ENCODE peak calls at places on chromosomes 1 and 21, in five cellular contexts. Z is lower lobe of right lung, J is HCT116, R is right lobe of liver, V is thoracic aorta. X is an unnamed sample. For H3K27me3, the result is how much of the 10 kb centered on the place peaks cover.

GRCh38 chr1:117561551-117561950 is 44.3 kb upstream of the TENT5C start:
- DNase-seq in Z (no peak), J (no peak), R (no peak), V (no peak), X (no peak)

GRCh38 chr1:210252621-210253041 is 20.0 kb downstream of the SERTAD4 start:
- DNase-seq in Z (peak), J (no peak), R (no peak), V (no peak), X (peak)

GRCh38 chr1:16232316-16232710 is 4.7 kb downstream of the CPLANE2 start:
- DNase-seq in Z (no peak), J (no peak), R (peak), V (no peak), X (no peak)

GRCh38 chr21:33015091-33015490 is 10.6 kb upstream of the OLIG2 start:
- DNase-seq in Z (no peak), J (no peak), R (no peak), V (no peak), X (no peak)

GRCh38 chr1:3492545-3493246 is 38.2 kb downstream of the ARHGEF16 start:
- DNase-seq in Z (no peak), J (no peak), R (no peak), V (no peak), X (no peak)

GRCh38 chr1:84862810-84863251 is 30.2 kb downstream of the LPAR3 start:
- DNase-seq in Z (no peak), J (no peak), R (no peak), V (no peak), X (no peak)

GRCh38 chr1:210792703-210793102 is 341.2 kb downstream of the KCNH1 start:
- DNase-seq in Z (no peak), J (no peak), R (no peak), V (no peak), X (no peak)

GRCh38 chr1:162656266-162656665 is 24.0 kb downstream of the DDR2 start:
- DNase-seq in Z (no peak), J (no peak), R (no peak), V (no peak), X (no peak)

GRCh38 chr1:228008391-228009115 is 1.8 kb downstream of the WNT3A start:
- DNase-seq in Z (no peak), J (no peak), R (peak), V (no peak), X (peak)

GRCh38 chr1:116226017-116226416 is 114.8 kb downstream of the MAB21L3 start:
- DNase-seq in Z (no peak), J (no peak), R (no peak), V (no peak), X (no peak)

GRCh38 chr1:143735764-143736461 is 235.9 kb downstream of the FAM72C start:
- DNase-seq in Z (peak), J (no peak), R (peak), V (no peak), X (no peak)

GRCh38 chr1:81617308-81618027 is 183.3 kb upstream of the ADGRL2 start:
- DNase-seq in Z (no peak), J (no peak), R (no peak), V (no peak), X (no peak)

GRCh38 chr1:17909634-17910033 is 154.5 kb downstream of the ACTL8 start:
- DNase-seq in Z (no peak), J (no peak), R (no peak), V (no peak), X (peak)

GRCh38 chr1:17070163-17070525 is 16.3 kb upstream of the SDHB start:
- DNase-seq in Z (no peak), J (no peak), R (no peak), V (no peak), X (no peak)

GRCh38 chr1:2602866-2603520 is 16.4 kb downstream of the PRXL2B start:
- DNase-seq in Z (peak), J (no peak), R (peak), V (no peak), X (peak)

GRCh38 chr1:192115000-192115399 is 43.3 kb upstream of the RGS18 start:
- DNase-seq in Z (no peak), J (no peak), R (no peak), V (no peak), X (no peak)

GRCh38 chr1:234656981-234657651 is 47.1 kb upstream of the IRF2BP2 start:
- DNase-seq in Z (no peak), J (peak), R (no peak), V (no peak), X (no peak)

GRCh38 chr1:95903060-95903459 is 669.0 kb downstream of the RWDD3 start:
- DNase-seq in Z (no peak), J (no peak), R (no peak), V (no peak), X (no peak)

GRCh38 chr1:53207726-53208125 is 11.1 kb downstream of the CPT2 start:
- DNase-seq in Z (no peak), J (no peak), R (no peak), V (no peak), X (no peak)

GRCh38 chr1:165815725-165816124 is 11.7 kb upstream of the UCK2 start:
- DNase-seq in Z (no peak), J (no peak), R (no peak), V (no peak), X (no peak)

GRCh38 chr1:110235181-110235838 is 25.2 kb downstream of the KCNC4 start:
- DNase-seq in Z (no peak), J (no peak), R (no peak), V (no peak), X (no peak)

GRCh38 chr1:188615321-188615720 is 1786.6 kb downstream of the PLA2G4A start:
- DNase-seq in Z (no peak), J (no peak), R (no peak), V (no peak), X (no peak)

GRCh38 chr1:200038645-200038986 is 11.1 kb downstream of the NR5A2 start:
- DNase-seq in Z (no peak), J (no peak), R (no peak), V (no peak), X (peak)
- H3K27me3 ChIP-seq in Z (half or more), J (under half), R (under half), V (under half), X (half or more)

GRCh38 chr21:31403596-31404333 is 59.7 kb upstream of the TIAM1 start:
- DNase-seq in Z (no peak), J (no peak), R (no peak), V (no peak), X (no peak)
- H3K27ac ChIP-seq in Z (no peak), J (no peak), R (no peak), V (no peak), X (peak)

DNA sequence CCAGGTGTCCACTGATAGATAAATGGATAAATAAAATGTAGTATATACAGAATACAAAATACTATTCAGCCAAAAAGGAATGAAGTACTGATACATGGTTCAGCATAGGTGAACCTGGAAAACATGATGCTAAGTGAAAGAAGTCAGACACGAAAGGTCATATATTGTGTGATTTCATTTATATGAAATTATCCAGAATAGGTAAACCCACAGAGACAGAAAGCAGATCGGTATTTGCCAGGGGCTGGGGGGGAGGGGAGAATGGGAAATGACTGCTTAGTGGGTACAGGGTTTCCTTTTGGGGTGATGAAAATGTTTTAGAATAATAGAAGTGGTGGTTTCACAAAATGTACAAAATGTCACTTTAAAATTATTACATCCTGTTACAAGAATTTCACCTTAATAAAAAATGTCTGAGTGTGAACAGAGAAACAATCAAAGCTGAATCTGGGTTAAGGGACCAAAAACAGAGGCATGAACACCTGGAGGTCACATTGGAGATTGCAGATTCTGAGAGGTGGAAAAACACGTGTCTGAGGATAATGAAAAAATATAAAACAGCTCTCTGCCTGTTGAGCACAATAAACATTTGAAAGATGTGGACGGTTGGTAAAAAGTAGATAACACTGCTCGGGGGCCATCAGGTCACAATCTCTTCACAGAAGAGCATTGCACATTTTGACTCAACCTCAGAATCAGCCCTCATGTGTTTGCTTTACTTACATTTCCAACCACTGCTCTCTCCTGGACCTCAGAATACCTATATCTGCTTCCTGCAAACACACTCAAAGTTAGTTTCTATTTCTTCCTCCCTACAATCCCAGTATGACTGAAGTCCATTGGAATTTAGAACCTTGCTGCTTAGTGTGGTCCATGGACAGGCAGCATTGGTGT is 3.3 kb downstream of the SLAMF6 start:
- DNase-seq in Z (no peak), J (no peak), R (no peak), V (no peak), X (no peak)
- H3K4me3 ChIP-seq in Z (peak), J (no peak), R (no peak), V (no peak), X (no peak)

DNA sequence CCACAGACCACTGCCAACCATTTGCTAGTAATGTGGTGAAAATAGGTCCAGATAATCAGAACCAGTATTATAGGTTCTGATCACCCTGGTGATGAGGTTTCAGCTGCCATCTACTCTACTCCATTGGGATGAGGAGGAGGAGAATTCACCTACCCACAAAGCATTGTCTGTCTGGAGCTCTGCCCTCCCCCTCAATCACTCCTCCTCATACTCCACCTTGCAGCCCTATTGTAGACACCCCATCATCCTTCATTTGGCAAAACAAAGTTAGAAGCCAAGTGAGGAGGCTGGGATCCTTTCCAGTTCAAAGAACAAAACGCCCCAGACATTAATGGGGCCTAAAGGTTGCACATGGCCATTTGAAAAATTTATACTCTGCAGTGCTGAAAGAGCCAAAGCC is 157.4 kb upstream of the L1TD1 start:
- DNase-seq in Z (no peak), J (no peak), R (no peak), V (no peak), X (no peak)
- H3K27me3 ChIP-seq in Z (under half), J (under half), R (under half), V (under half), X (under half)

GRCh38 chr1:153745417-153745816 is 17.6 kb downstream of the INTS3 start:
- DNase-seq in Z (no peak), J (no peak), R (no peak), V (no peak), X (peak)

GRCh38 chr1:153746174-153746573 is 18.3 kb downstream of the INTS3 start:
- DNase-seq in Z (no peak), J (no peak), R (no peak), V (no peak), X (peak)

GRCh38 chr1:153741946-153742345 is 14.1 kb downstream of the INTS3 start:
- DNase-seq in Z (no peak), J (no peak), R (no peak), V (no peak), X (no peak)

GRCh38 chr1:153742411-153743142 is 14.7 kb downstream of the INTS3 start:
- DNase-seq in Z (no peak), J (no peak), R (peak), V (no peak), X (no peak)
- H3K27ac ChIP-seq in Z (peak), J (no peak), R (peak), V (peak), X (no peak)

GRCh38 chr21:31041295-31042079 is 3.2 kb upstream of the KRTAP19-8 start:
- DNase-seq in Z (no peak), J (no peak), R (no peak), V (no peak), X (peak)
- H3K4me3 ChIP-seq in Z (no peak), J (no peak), R (no peak), V (no peak), X (no peak)

GRCh38 chr1:164769504-164770148 is 210.6 kb downstream of the PBX1 start:
- DNase-seq in Z (no peak), J (no peak), R (no peak), V (no peak), X (no peak)
- H3K27me3 ChIP-seq in Z (under half), J (under half), R (under half), V (under half), X (under half)

GRCh38 chr1:241102652-241103051 is 254.4 kb downstream of the RGS7 start:
- DNase-seq in Z (no peak), J (no peak), R (no peak), V (no peak), X (no peak)

GRCh38 chr1:241096982-241097381 is 260.0 kb downstream of the RGS7 start:
- DNase-seq in Z (no peak), J (no peak), R (no peak), V (no peak), X (no peak)

GRCh38 chr1:241101622-241102021 is 255.4 kb downstream of the RGS7 start:
- DNase-seq in Z (no peak), J (no peak), R (no peak), V (no peak), X (no peak)

DNA sequence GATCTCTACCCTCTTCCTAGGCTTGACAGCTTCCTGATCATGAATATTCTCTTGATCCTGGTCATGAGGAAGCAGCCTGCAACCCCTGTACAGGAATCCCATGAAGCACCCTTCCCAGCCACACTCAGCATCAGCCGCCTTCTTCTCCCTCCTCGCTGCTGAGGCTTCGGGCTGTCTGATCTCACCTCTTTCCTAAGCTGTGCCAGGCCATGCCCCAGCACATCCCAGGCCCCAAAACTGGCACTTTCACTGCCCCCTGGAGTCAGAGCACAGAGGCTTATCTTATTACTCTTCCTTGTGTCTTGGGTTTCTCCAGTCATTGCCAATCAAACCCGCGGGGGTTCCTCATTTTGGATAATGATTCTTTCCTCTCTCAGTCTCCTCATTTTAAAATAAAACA is 259.5 kb downstream of the RGS7 start:
- DNase-seq in Z (no peak), J (no peak), R (no peak), V (no peak), X (peak)
- H3K27ac ChIP-seq in Z (no peak), J (no peak), R (no peak), V (no peak), X (no peak)

DNA sequence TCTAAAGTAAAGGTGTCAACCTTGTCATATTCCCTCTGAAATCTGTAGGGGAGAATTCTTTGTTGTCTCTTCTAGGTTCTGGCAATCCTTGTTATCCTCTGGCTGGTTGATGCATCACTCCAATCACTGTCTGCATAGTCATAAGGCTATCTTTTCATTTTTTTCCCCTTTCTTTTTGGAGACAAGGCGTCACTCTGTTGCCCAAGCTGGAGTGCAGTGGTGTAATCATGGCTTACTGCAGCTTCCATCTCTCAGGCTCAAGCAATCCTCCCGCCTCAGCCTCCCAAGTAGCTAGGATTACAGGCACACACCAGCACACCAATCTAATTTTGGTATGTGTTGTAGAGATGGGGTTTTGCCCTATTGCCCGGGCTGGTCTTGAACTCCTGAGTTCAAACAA is 12.9 kb downstream of the DPYD start:
- DNase-seq in Z (peak), J (no peak), R (no peak), V (no peak), X (no peak)
- H3K4me3 ChIP-seq in Z (no peak), J (no peak), R (no peak), V (no peak), X (no peak)